ENCODE peak calls at places on chromosomes 1 and 21, in seven cellular contexts. P, W, D, Z, J, V and A are unnamed samples.
A peak's percentile ranks its signal among the peaks of the same experiment; 100 is the strongest.

GRCh38 chr21:41168391-41169257 is 664 bp downstream of the BACE2 start:
- DNase-seq in P (no peak), W (no peak), D (no peak), Z (no peak), J (peak; percentile 66), V (peak; percentile 42), A (no peak)

GRCh38 chr1:46041974-46042373 is 90.5 kb downstream of the PIK3R3 start:
- DNase-seq in P (no peak), W (no peak), D (no peak), Z (no peak), J (peak; percentile 70), V (no peak), A (no peak)

GRCh38 chr1:206655471-206655882 is 20.1 kb downstream of the DYRK3 start:
- DNase-seq in P (no peak), W (no peak), D (no peak), Z (no peak), J (no peak), V (no peak), A (no peak)

GRCh38 chr1:26838474-26839338 is 12.2 kb downstream of the ZDHHC18 start:
- DNase-seq in P (no peak), W (no peak), D (no peak), Z (peak; percentile 21), J (no peak), V (no peak), A (no peak)

GRCh38 chr1:95169544-95169943 is 52.4 kb downstream of the TLCD4 start:
- DNase-seq in P (no peak), W (no peak), D (no peak), Z (no peak), J (no peak), V (no peak), A (no peak)

GRCh38 chr1:181551249-181551648 is 67.9 kb downstream of the CACNA1E start:
- DNase-seq in P (no peak), W (no peak), D (no peak), Z (no peak), J (peak; percentile 1), V (no peak), A (no peak)

GRCh38 chr1:13702425-13703127 is 2.6 kb downstream of the PRDM2 start:
- DNase-seq in P (no peak), W (no peak), D (no peak), Z (peak; percentile 27), J (no peak), V (no peak), A (no peak)

GRCh38 chr1:69993787-69994186 is 211.6 kb downstream of the LRRC40 start:
- DNase-seq in P (no peak), W (no peak), D (no peak), Z (no peak), J (peak; percentile 43), V (no peak), A (no peak)

GRCh38 chr1:38071530-38072266 is 25.1 kb upstream of the POU3F1 start:
- DNase-seq in P (no peak), W (peak; percentile 5), D (peak; percentile 6), Z (no peak), J (peak; percentile 46), V (peak; percentile 35), A (no peak)

GRCh38 chr1:27428316-27429028 is 36.0 kb downstream of the GPR3 start:
- DNase-seq in P (no peak), W (no peak), D (no peak), Z (no peak), J (peak; percentile 46), V (no peak), A (no peak)

GRCh38 chr1:2154022-2154421 is 40.5 kb downstream of the FAAP20 start:
- DNase-seq in P (no peak), W (no peak), D (no peak), Z (no peak), J (no peak), V (no peak), A (no peak)

GRCh38 chr1:43975249-43975961 is 645 bp downstream of the ATP6V0B start:
- DNase-seq in P (no peak), W (peak; percentile 40), D (no peak), Z (no peak), J (peak; percentile 17), V (no peak), A (no peak)

GRCh38 chr1:16117369-16117768 is 38.5 kb downstream of the EPHA2 start:
- DNase-seq in P (no peak), W (no peak), D (no peak), Z (no peak), J (peak; percentile 67), V (no peak), A (no peak)

GRCh38 chr1:94783342-94784264 is 36.6 kb upstream of the SLC44A3 start:
- DNase-seq in P (no peak), W (no peak), D (no peak), Z (no peak), J (peak; percentile 99), V (peak; percentile 92), A (no peak)

GRCh38 chr21:29896884-29897283 is 42.9 kb downstream of the GRIK1 start:
- DNase-seq in P (no peak), W (no peak), D (no peak), Z (no peak), J (no peak), V (no peak), A (no peak)

GRCh38 chr1:150619576-150620509 is 9.6 kb downstream of the ENSA start:
- DNase-seq in P (no peak), W (peak; percentile 58), D (no peak), Z (no peak), J (peak; percentile 71), V (peak; percentile 62), A (no peak)

GRCh38 chr1:2639607-2640521 is 7.0 kb upstream of the MMEL1 start:
- DNase-seq in P (no peak), W (no peak), D (no peak), Z (no peak), J (no peak), V (no peak), A (no peak)

GRCh38 chr1:69569281-69569970 is 1.7 kb downstream of the LRRC7 start:
- DNase-seq in P (no peak), W (no peak), D (no peak), Z (no peak), J (no peak), V (no peak), A (no peak)

GRCh38 chr1:200435200-200435780 is 25.5 kb upstream of the ZNF281 start:
- DNase-seq in P (no peak), W (no peak), D (no peak), Z (no peak), J (no peak), V (no peak), A (no peak)

GRCh38 chr1:54273092-54273836 is 73.3 kb downstream of the MRPL37 start:
- DNase-seq in P (no peak), W (no peak), D (no peak), Z (no peak), J (peak; percentile 93), V (peak; percentile 54), A (no peak)

GRCh38 chr1:198265073-198265661 is 108.4 kb downstream of the NEK7 start:
- DNase-seq in P (no peak), W (no peak), D (no peak), Z (no peak), J (peak; percentile 53), V (peak; percentile 93), A (no peak)

GRCh38 chr1:223639333-223639749 is 26.2 kb downstream of the CAPN8 start:
- DNase-seq in P (no peak), W (peak; percentile 6), D (no peak), Z (no peak), J (no peak), V (no peak), A (no peak)

GRCh38 chr1:165116732-165117131 is 239.8 kb downstream of the LMX1A start:
- DNase-seq in P (no peak), W (no peak), D (no peak), Z (no peak), J (peak; percentile 79), V (peak; percentile 62), A (no peak)

GRCh38 chr1:33442141-33442540 is 11.2 kb upstream of the PHC2 start:
- DNase-seq in P (no peak), W (no peak), D (no peak), Z (no peak), J (no peak), V (no peak), A (no peak)

GRCh38 chr1:51622455-51622913 is 5.6 kb downstream of the OSBPL9 start:
- DNase-seq in P (no peak), W (peak; percentile 64), D (no peak), Z (no peak), J (peak; percentile 58), V (peak; percentile 80), A (no peak)

GRCh38 chr1:84278905-84279304 is 22.6 kb upstream of the SAMD13 start:
- DNase-seq in P (no peak), W (no peak), D (no peak), Z (no peak), J (no peak), V (no peak), A (no peak)

GRCh38 chr1:206727981-206728380 is 42.6 kb upstream of the IL19 start:
- DNase-seq in P (no peak), W (no peak), D (no peak), Z (no peak), J (no peak), V (no peak), A (no peak)

GRCh38 chr1:158005249-158005648 is 11.8 kb downstream of the KIRREL1 start:
- DNase-seq in P (no peak), W (no peak), D (no peak), Z (no peak), J (no peak), V (no peak), A (no peak)

GRCh38 chr1:48775817-48776399 is 783 bp downstream of the BEND5 start:
- DNase-seq in P (no peak), W (no peak), D (no peak), Z (no peak), J (no peak), V (no peak), A (no peak)

GRCh38 chr1:21865943-21866628 is 54.0 kb downstream of the LDLRAD2 start:
- DNase-seq in P (no peak), W (no peak), D (peak; percentile 6), Z (no peak), J (no peak), V (no peak), A (no peak)

GRCh38 chr1:84303154-84303830 is 1.8 kb downstream of the SAMD13 start:
- DNase-seq in P (no peak), W (peak; percentile 11), D (no peak), Z (no peak), J (no peak), V (no peak), A (no peak)